ENCODE peak calls at places on chromosomes 2 and 18, in six cellular contexts. One of them, this sample, is unnamed.

GRCh38 chr2:84865181-84865783 is 15.6 kb downstream of the TRABD2A start:
- DNase-seq in osteocyte: no peak
- DNase-seq in Panc1: no peak
- DNase-seq in LoVo: no peak
- DNase-seq in AG20443: peak
- DNase-seq in PC-9: no peak
- DNase-seq in this sample: no peak

GRCh38 chr2:172743143-172743542 is 7.5 kb downstream of the RAPGEF4 start:
- DNase-seq in PC-9: no peak
- DNase-seq in AG20443: no peak
- DNase-seq in osteocyte: no peak
- DNase-seq in LoVo: no peak
- DNase-seq in Panc1: no peak
- DNase-seq in this sample: no peak

GRCh38 chr18:60411715-60412114 is 39.1 kb upstream of the MC4R start:
- DNase-seq in Panc1: no peak
- DNase-seq in PC-9: no peak
- DNase-seq in osteocyte: no peak
- DNase-seq in AG20443: peak
- DNase-seq in LoVo: no peak
- DNase-seq in this sample: no peak

GRCh38 chr2:2573658-2574293 is 242.7 kb upstream of the MYT1L start:
- DNase-seq in osteocyte: peak
- DNase-seq in PC-9: no peak
- DNase-seq in Panc1: no peak
- DNase-seq in LoVo: no peak
- DNase-seq in AG20443: no peak
- DNase-seq in this sample: no peak

GRCh38 chr2:120269076-120269744 is 16.6 kb downstream of the RALB start:
- DNase-seq in Panc1: no peak
- DNase-seq in AG20443: no peak
- DNase-seq in LoVo: no peak
- DNase-seq in osteocyte: no peak
- DNase-seq in PC-9: no peak
- DNase-seq in this sample: no peak

GRCh38 chr2:170996316-170996715 is 67.3 kb downstream of the GORASP2 start:
- DNase-seq in AG20443: no peak
- DNase-seq in PC-9: no peak
- DNase-seq in osteocyte: no peak
- DNase-seq in LoVo: no peak
- DNase-seq in Panc1: no peak
- DNase-seq in this sample: no peak

GRCh38 chr2:171858397-171858958 is 35.6 kb downstream of the SLC25A12 start:
- DNase-seq in Panc1: no peak
- DNase-seq in LoVo: no peak
- DNase-seq in osteocyte: no peak
- DNase-seq in PC-9: no peak
- DNase-seq in AG20443: no peak
- DNase-seq in this sample: no peak

GRCh38 chr2:186561467-186562208 is 28.2 kb upstream of the ITGAV start:
- DNase-seq in LoVo: no peak
- DNase-seq in Panc1: no peak
- DNase-seq in AG20443: no peak
- DNase-seq in PC-9: no peak
- DNase-seq in osteocyte: no peak
- DNase-seq in this sample: no peak

GRCh38 chr2:20439503-20439902 is 7.4 kb upstream of the RHOB start:
- DNase-seq in PC-9: no peak
- DNase-seq in LoVo: no peak
- DNase-seq in osteocyte: no peak
- DNase-seq in AG20443: no peak
- DNase-seq in Panc1: no peak
- DNase-seq in this sample: no peak

GRCh38 chr18:58335821-58336220 is 291.8 kb downstream of the NEDD4L start:
- DNase-seq in osteocyte: no peak
- DNase-seq in LoVo: no peak
- DNase-seq in Panc1: no peak
- DNase-seq in PC-9: no peak
- DNase-seq in AG20443: no peak
- DNase-seq in this sample: no peak

GRCh38 chr2:66547887-66548286 is 113.0 kb downstream of the MEIS1 start:
- DNase-seq in PC-9: no peak
- DNase-seq in osteocyte: no peak
- DNase-seq in AG20443: no peak
- DNase-seq in Panc1: no peak
- DNase-seq in LoVo: no peak
- DNase-seq in this sample: no peak

GRCh38 chr2:226063704-226064390 is 664.3 kb downstream of the NYAP2 start:
- DNase-seq in AG20443: peak
- DNase-seq in Panc1: no peak
- DNase-seq in PC-9: no peak
- DNase-seq in LoVo: peak
- DNase-seq in osteocyte: no peak
- DNase-seq in this sample: no peak

GRCh38 chr2:1136071-1136470 is 185.4 kb downstream of the SNTG2 start:
- DNase-seq in osteocyte: no peak
- DNase-seq in LoVo: no peak
- DNase-seq in AG20443: peak
- DNase-seq in Panc1: no peak
- DNase-seq in PC-9: no peak
- DNase-seq in this sample: no peak

GRCh38 chr2:133421516-133422324 is 146.5 kb downstream of the NCKAP5 start:
- DNase-seq in PC-9: no peak
- DNase-seq in AG20443: peak
- DNase-seq in osteocyte: no peak
- DNase-seq in Panc1: no peak
- DNase-seq in LoVo: no peak
- DNase-seq in this sample: no peak

GRCh38 chr18:46243673-46244072 is 139.5 kb downstream of the HAUS1 start:
- DNase-seq in PC-9: no peak
- DNase-seq in AG20443: no peak
- DNase-seq in osteocyte: no peak
- DNase-seq in LoVo: no peak
- DNase-seq in Panc1: no peak
- DNase-seq in this sample: no peak

GRCh38 chr2:201931475-201931874 is 102.2 kb upstream of the FZD7 start:
- DNase-seq in AG20443: no peak
- DNase-seq in osteocyte: no peak
- DNase-seq in LoVo: no peak
- DNase-seq in Panc1: no peak
- DNase-seq in PC-9: no peak
- DNase-seq in this sample: no peak